ENCODE peak calls at places on chromosome 16, in four cellular contexts. One of them, this sample, is unnamed.

GRCh38 chr16:53703590-53704444 is at the start of the genes FTO and RPGRIP1L:
- DNase-seq in cardiac muscle cell: peak; percentile 99
- DNase-seq in foreskin fibroblast: peak; percentile 99
- DNase-seq in Peyer's patch: peak; percentile 100
- DNase-seq in this sample: peak; percentile 99

GRCh38 chr16:81470796-81471636 is 26.4 kb downstream of the CMIP start:
- DNase-seq in Peyer's patch: no peak
- DNase-seq in cardiac muscle cell: no peak
- DNase-seq in foreskin fibroblast: no peak
- DNase-seq in this sample: no peak

GRCh38 chr16:20844588-20844987 is 38.3 kb downstream of the REXO5 start:
- DNase-seq in cardiac muscle cell: no peak
- DNase-seq in Peyer's patch: no peak
- DNase-seq in foreskin fibroblast: no peak
- DNase-seq in this sample: no peak

GRCh38 chr16:11306997-11307638 is 26.0 kb upstream of the PRM1 start:
- DNase-seq in cardiac muscle cell: no peak
- DNase-seq in foreskin fibroblast: no peak
- DNase-seq in Peyer's patch: no peak
- DNase-seq in this sample: peak; percentile 76

GRCh38 chr16:9966569-9967157 is 215.6 kb downstream of the GRIN2A start:
- DNase-seq in Peyer's patch: no peak
- DNase-seq in foreskin fibroblast: peak; percentile 2
- DNase-seq in cardiac muscle cell: no peak
- DNase-seq in this sample: peak; percentile 87

GRCh38 chr16:89801800-89802199 is 14.6 kb downstream of the FANCA start:
- DNase-seq in foreskin fibroblast: peak; percentile 71
- DNase-seq in Peyer's patch: no peak
- DNase-seq in cardiac muscle cell: peak; percentile 57
- DNase-seq in this sample: no peak

GRCh38 chr16:25501530-25502255 is 190.1 kb upstream of the HS3ST4 start:
- DNase-seq in foreskin fibroblast: peak; percentile 2
- DNase-seq in cardiac muscle cell: no peak
- DNase-seq in Peyer's patch: no peak
- DNase-seq in this sample: no peak

GRCh38 chr16:86709902-86710601 is 131.7 kb downstream of the FOXL1 start:
- DNase-seq in foreskin fibroblast: no peak
- DNase-seq in Peyer's patch: no peak
- DNase-seq in cardiac muscle cell: no peak
- DNase-seq in this sample: no peak

GRCh38 chr16:89670496-89671431 is 13.1 kb downstream of the SPATA33 start:
- DNase-seq in foreskin fibroblast: peak; percentile 61
- DNase-seq in Peyer's patch: no peak
- DNase-seq in cardiac muscle cell: peak; percentile 25
- DNase-seq in this sample: no peak

DNA sequence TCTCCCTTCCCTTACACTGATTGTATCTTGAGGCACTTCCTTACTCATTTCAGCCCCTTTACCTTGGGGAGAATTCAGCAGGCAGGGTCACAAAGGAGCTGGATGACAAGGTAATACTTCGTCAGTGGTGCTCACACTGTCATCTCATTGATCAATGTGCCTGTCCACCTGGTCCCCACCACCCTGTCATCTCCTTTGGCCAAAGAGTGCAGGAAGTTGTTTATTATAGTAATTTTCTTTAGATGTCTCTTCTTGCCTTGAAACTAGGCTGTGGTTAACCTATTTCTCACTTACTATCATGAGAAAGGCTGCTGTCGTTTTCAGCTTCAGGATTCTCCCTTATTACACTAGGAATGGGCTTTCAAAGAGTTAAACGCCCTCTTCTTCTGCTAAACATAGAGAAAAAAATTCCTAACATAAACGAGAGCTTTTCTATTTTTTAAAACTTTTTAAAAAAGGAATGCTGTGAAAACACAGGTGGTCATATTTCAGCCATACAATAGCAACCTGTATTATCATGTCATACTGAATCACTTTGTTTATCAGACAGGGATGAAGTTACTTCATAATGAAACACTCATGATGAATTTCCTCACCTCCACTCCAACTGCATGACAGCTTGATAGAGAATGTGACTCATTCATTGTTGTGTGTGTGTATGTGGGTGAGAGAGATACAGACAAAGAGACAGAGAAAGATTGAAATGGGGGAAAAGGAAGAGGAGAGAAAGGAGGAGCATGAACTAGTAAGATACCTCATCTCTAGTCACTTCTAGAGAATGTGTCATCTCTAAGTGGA is 108.8 kb downstream of the SYCE1L start:
- DNase-seq in Peyer's patch: no peak
- DNase-seq in cardiac muscle cell: peak; percentile 70
- DNase-seq in foreskin fibroblast: peak; percentile 72
- DNase-seq in this sample: no peak
- H3K4me3 ChIP-seq in Peyer's patch: no peak overlapping the region
- H3K4me3 ChIP-seq in cardiac muscle cell: no peak overlapping the region
- H3K4me3 ChIP-seq in foreskin fibroblast: no peak overlapping the region
- H3K4me3 ChIP-seq in this sample: no peak overlapping the region

GRCh38 chr16:14347706-14348105 is 276.6 kb downstream of the MRTFB start:
- DNase-seq in foreskin fibroblast: no peak
- DNase-seq in Peyer's patch: no peak
- DNase-seq in cardiac muscle cell: no peak
- DNase-seq in this sample: no peak

GRCh38 chr16:14344292-14344691 is 273.2 kb downstream of the MRTFB start:
- DNase-seq in cardiac muscle cell: no peak
- DNase-seq in Peyer's patch: no peak
- DNase-seq in foreskin fibroblast: no peak
- DNase-seq in this sample: no peak

GRCh38 chr16:14344945-14345344 is 273.8 kb downstream of the MRTFB start:
- DNase-seq in foreskin fibroblast: no peak
- DNase-seq in Peyer's patch: no peak
- DNase-seq in cardiac muscle cell: no peak
- DNase-seq in this sample: no peak

GRCh38 chr16:14345512-14346115 is 274.5 kb downstream of the MRTFB start:
- DNase-seq in cardiac muscle cell: no peak
- DNase-seq in Peyer's patch: no peak
- DNase-seq in foreskin fibroblast: no peak
- DNase-seq in this sample: no peak

GRCh38 chr16:14346278-14347142 is 275.4 kb downstream of the MRTFB start:
- DNase-seq in cardiac muscle cell: no peak
- DNase-seq in foreskin fibroblast: no peak
- DNase-seq in Peyer's patch: no peak
- DNase-seq in this sample: no peak
- H3K4me3 ChIP-seq in cardiac muscle cell: no peak overlapping the region
- H3K4me3 ChIP-seq in foreskin fibroblast: no peak overlapping the region
- H3K4me3 ChIP-seq in Peyer's patch: no peak overlapping the region
- H3K4me3 ChIP-seq in this sample: no peak overlapping the region

GRCh38 chr16:74757347-74757746 is 17.3 kb downstream of the FA2H start:
- DNase-seq in cardiac muscle cell: no peak
- DNase-seq in foreskin fibroblast: no peak
- DNase-seq in Peyer's patch: no peak
- DNase-seq in this sample: no peak
- H3K4me3 ChIP-seq in cardiac muscle cell: no peak overlapping the region
- H3K4me3 ChIP-seq in foreskin fibroblast: no peak overlapping the region
- H3K4me3 ChIP-seq in Peyer's patch: no peak overlapping the region
- H3K4me3 ChIP-seq in this sample: no peak overlapping the region

GRCh38 chr16:88049020-88049419 is 97.8 kb downstream of the BANP start:
- DNase-seq in Peyer's patch: no peak
- DNase-seq in cardiac muscle cell: no peak
- DNase-seq in foreskin fibroblast: no peak
- DNase-seq in this sample: no peak

GRCh38 chr16:88050952-88051660 is 99.9 kb downstream of the BANP start:
- DNase-seq in foreskin fibroblast: no peak
- DNase-seq in Peyer's patch: no peak
- DNase-seq in cardiac muscle cell: no peak
- DNase-seq in this sample: no peak

GRCh38 chr16:88052661-88053060 is 101.4 kb downstream of the BANP start:
- DNase-seq in Peyer's patch: no peak
- DNase-seq in foreskin fibroblast: no peak
- DNase-seq in cardiac muscle cell: no peak
- DNase-seq in this sample: no peak

GRCh38 chr16:88047462-88047861 is 96.2 kb downstream of the BANP start:
- DNase-seq in cardiac muscle cell: no peak
- DNase-seq in foreskin fibroblast: no peak
- DNase-seq in Peyer's patch: no peak
- DNase-seq in this sample: no peak

GRCh38 chr16:88049561-88050545 is 98.6 kb downstream of the BANP start:
- DNase-seq in foreskin fibroblast: no peak
- DNase-seq in Peyer's patch: no peak
- DNase-seq in cardiac muscle cell: no peak
- DNase-seq in this sample: no peak
- H3K4me3 ChIP-seq in foreskin fibroblast: no peak overlapping the region
- H3K4me3 ChIP-seq in Peyer's patch: no peak overlapping the region
- H3K4me3 ChIP-seq in cardiac muscle cell: no peak overlapping the region
- H3K4me3 ChIP-seq in this sample: no peak overlapping the region

DNA sequence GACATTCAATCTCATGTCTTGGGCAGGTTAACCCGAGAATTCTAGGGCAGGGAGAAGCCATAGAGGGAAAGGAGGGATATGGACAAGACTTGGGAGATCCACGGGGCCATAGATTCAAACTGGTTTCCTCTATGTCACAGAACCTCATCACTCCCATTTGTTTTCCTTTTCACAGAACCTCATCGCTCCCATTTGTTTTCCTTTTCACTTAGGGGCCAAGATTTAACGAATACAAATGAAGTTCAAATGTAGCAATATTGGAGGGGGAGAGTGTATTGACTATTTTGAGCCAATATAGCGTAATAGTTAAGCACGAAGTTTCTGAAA is 39.3 kb upstream of the LONP2 start:
- DNase-seq in foreskin fibroblast: no peak
- DNase-seq in Peyer's patch: no peak
- DNase-seq in cardiac muscle cell: no peak
- DNase-seq in this sample: no peak
- H3K4me3 ChIP-seq in foreskin fibroblast: no peak overlapping the region
- H3K4me3 ChIP-seq in Peyer's patch: no peak overlapping the region
- H3K4me3 ChIP-seq in cardiac muscle cell: no peak overlapping the region
- H3K4me3 ChIP-seq in this sample: no peak overlapping the region

DNA sequence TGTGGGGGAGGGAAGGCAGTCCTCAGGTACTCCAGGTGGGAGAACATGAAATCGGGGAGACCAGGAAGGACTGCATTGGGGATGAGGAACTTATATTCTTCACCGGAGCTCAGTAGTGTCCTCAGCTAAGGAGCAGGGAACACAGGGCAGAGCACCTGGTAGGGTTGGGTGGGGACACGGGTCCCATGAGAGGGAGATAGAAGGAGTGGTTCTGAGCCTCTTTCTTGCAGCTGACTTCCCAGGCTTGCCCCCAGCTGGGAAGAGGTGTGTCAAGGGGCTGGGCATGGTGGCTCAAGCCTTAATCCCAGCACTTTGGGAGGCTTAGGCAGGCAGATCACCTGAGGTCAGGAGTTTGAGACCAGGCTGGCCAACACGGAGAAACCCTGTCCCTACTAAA is 2.1 kb downstream of the FHOD1 start:
- DNase-seq in foreskin fibroblast: no peak
- DNase-seq in cardiac muscle cell: no peak
- DNase-seq in Peyer's patch: no peak
- DNase-seq in this sample: no peak
- H3K4me3 ChIP-seq in foreskin fibroblast: peak overlapping the region; percentile 79
- H3K4me3 ChIP-seq in cardiac muscle cell: peak overlapping the region; percentile 58
- H3K4me3 ChIP-seq in Peyer's patch: peak overlapping the region; percentile 72
- H3K4me3 ChIP-seq in this sample: peak overlapping the region; percentile 86

GRCh38 chr16:66128363-66128725 is 238.1 kb upstream of the CDH5 start:
- DNase-seq in Peyer's patch: no peak
- DNase-seq in cardiac muscle cell: peak; percentile 35
- DNase-seq in foreskin fibroblast: peak; percentile 58
- DNase-seq in this sample: no peak
- H3K4me3 ChIP-seq in Peyer's patch: no peak overlapping the region
- H3K4me3 ChIP-seq in cardiac muscle cell: no peak overlapping the region
- H3K4me3 ChIP-seq in foreskin fibroblast: no peak overlapping the region
- H3K4me3 ChIP-seq in this sample: no peak overlapping the region

GRCh38 chr16:77721752-77722314 is 481 bp upstream of the NUDT7 start:
- DNase-seq in cardiac muscle cell: no peak
- DNase-seq in Peyer's patch: no peak
- DNase-seq in foreskin fibroblast: no peak
- DNase-seq in this sample: no peak
- H3K4me3 ChIP-seq in cardiac muscle cell: no peak overlapping the region
- H3K4me3 ChIP-seq in Peyer's patch: peak overlapping the region; percentile 70
- H3K4me3 ChIP-seq in foreskin fibroblast: peak overlapping the region; percentile 43
- H3K4me3 ChIP-seq in this sample: peak overlapping the region; percentile 39

GRCh38 chr16:50043358-50043757 is 18.3 kb downstream of the CNEP1R1 start:
- DNase-seq in foreskin fibroblast: no peak
- DNase-seq in Peyer's patch: no peak
- DNase-seq in cardiac muscle cell: no peak
- DNase-seq in this sample: no peak
- H3K4me3 ChIP-seq in foreskin fibroblast: no peak overlapping the region
- H3K4me3 ChIP-seq in Peyer's patch: no peak overlapping the region
- H3K4me3 ChIP-seq in cardiac muscle cell: no peak overlapping the region
- H3K4me3 ChIP-seq in this sample: no peak overlapping the region

GRCh38 chr16:70430667-70431536 is 8.0 kb downstream of the ST3GAL2 start:
- DNase-seq in Peyer's patch: peak; percentile 77
- DNase-seq in foreskin fibroblast: no peak
- DNase-seq in cardiac muscle cell: no peak
- DNase-seq in this sample: peak; percentile 97

GRCh38 chr16:70429888-70430666 is 8.8 kb downstream of the ST3GAL2 start:
- DNase-seq in foreskin fibroblast: no peak
- DNase-seq in cardiac muscle cell: no peak
- DNase-seq in Peyer's patch: no peak
- DNase-seq in this sample: peak; percentile 72

GRCh38 chr16:70432304-70432799 is 6.5 kb downstream of the ST3GAL2 start:
- DNase-seq in cardiac muscle cell: peak; percentile 45
- DNase-seq in Peyer's patch: no peak
- DNase-seq in foreskin fibroblast: no peak
- DNase-seq in this sample: no peak

GRCh38 chr16:70428178-70428998 is 10.5 kb downstream of the ST3GAL2 start:
- DNase-seq in foreskin fibroblast: peak; percentile 95
- DNase-seq in cardiac muscle cell: peak; percentile 98
- DNase-seq in Peyer's patch: peak; percentile 92
- DNase-seq in this sample: peak; percentile 93

DNA sequence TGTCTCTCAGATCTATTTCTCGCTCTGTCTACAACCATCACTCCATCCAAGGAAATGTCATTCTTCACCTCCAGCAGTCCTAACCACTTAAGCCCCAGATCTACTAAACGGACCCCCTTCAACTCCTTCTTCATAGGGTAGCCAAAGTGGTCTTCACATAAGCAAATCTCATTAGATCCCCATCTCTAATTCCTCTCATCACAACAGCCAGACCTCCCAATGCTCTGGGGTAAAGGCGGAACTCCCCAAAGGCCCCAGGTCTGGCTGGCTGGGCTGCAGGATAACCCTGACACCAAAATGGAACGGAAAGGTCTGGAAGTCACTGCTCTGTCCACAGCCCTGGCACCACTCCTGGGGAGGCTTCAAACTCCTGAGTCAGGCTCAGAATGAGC is 11.1 kb downstream of the ST3GAL2 start:
- DNase-seq in foreskin fibroblast: no peak
- DNase-seq in Peyer's patch: no peak
- DNase-seq in cardiac muscle cell: no peak
- DNase-seq in this sample: no peak
- H3K4me3 ChIP-seq in foreskin fibroblast: no peak overlapping the region
- H3K4me3 ChIP-seq in Peyer's patch: no peak overlapping the region
- H3K4me3 ChIP-seq in cardiac muscle cell: no peak overlapping the region
- H3K4me3 ChIP-seq in this sample: peak overlapping the region; percentile 25

This sample was measured in GM12865.